ENCODE peak calls at places on chromosomes 16 and 17, in five cellular contexts. N is hepatocyte, T is GM12878, D is Panc1, J is mammary epithelial cell. M is an unnamed sample.

GRCh38 chr17:38464251-38464722 is 36.0 kb downstream of the ARHGAP23 start:
- DNase-seq in N (no peak), T (no peak), D (no peak), J (no peak), M (no peak)

GRCh38 chr17:43126911-43127290 is 1.7 kb upstream of the BRCA1 start:
- DNase-seq in N (no peak), T (no peak), D (no peak), J (no peak), M (no peak)

GRCh38 chr17:71472809-71473789 is 647.7 kb upstream of the SOX9 start:
- DNase-seq in N (peak; percentile 81), T (no peak), D (peak; percentile 32), J (peak; percentile 63), M (peak; percentile 57)

GRCh38 chr17:50946223-50946890 is 80.2 kb upstream of the TOB1 start:
- DNase-seq in N (no peak), T (no peak), D (no peak), J (no peak), M (no peak)

GRCh38 chr17:996554-997344 is at the start of gene TIMM22:
- DNase-seq in N (peak; percentile 99), T (peak; percentile 85), D (peak; percentile 92), J (peak; percentile 98), M (peak; percentile 98)

GRCh38 chr17:76644995-76645394 is 1.4 kb upstream of the ST6GALNAC1 start:
- DNase-seq in N (no peak), T (no peak), D (no peak), J (no peak), M (no peak)

GRCh38 chr17:77375108-77375507 is 234.3 kb downstream of the SEC14L1 start:
- DNase-seq in N (no peak), T (no peak), D (no peak), J (no peak), M (no peak)

GRCh38 chr16:20175358-20175757 is 101.7 kb upstream of the GPR139 start:
- DNase-seq in N (no peak), T (peak; percentile 27), D (no peak), J (no peak), M (no peak)

GRCh38 chr16:83946154-83946780 is 6.8 kb upstream of the OSGIN1 start:
- DNase-seq in N (no peak), T (no peak), D (no peak), J (no peak), M (no peak)

GRCh38 chr16:50173318-50173717 is 20.2 kb downstream of the TENT4B start:
- DNase-seq in N (no peak), T (no peak), D (no peak), J (no peak), M (no peak)

GRCh38 chr17:2386400-2387085 is 14.3 kb downstream of the MNT start:
- DNase-seq in N (no peak), T (no peak), D (no peak), J (no peak), M (no peak)

GRCh38 chr17:37447641-37448040 is 41.0 kb downstream of the TADA2A start:
- DNase-seq in N (no peak), T (no peak), D (no peak), J (peak; percentile 49), M (peak; percentile 19)

GRCh38 chr17:45314761-45315549 is 1.9 kb downstream of the MAP3K14 start:
- DNase-seq in N (no peak), T (no peak), D (no peak), J (no peak), M (no peak)

GRCh38 chr17:7614422-7615264 is at the start of gene FXR2:
- DNase-seq in N (peak; percentile 100), T (peak; percentile 99), D (peak; percentile 99), J (peak; percentile 100), M (peak; percentile 100)

GRCh38 chr16:81544691-81545365 is 100.2 kb downstream of the CMIP start:
- DNase-seq in N (no peak), T (no peak), D (no peak), J (no peak), M (peak; percentile 64)

GRCh38 chr17:20010099-20010863 is 1.1 kb downstream of the SPECC1 start:
- DNase-seq in N (peak; percentile 78), T (no peak), D (peak; percentile 76), J (peak; percentile 42), M (peak; percentile 70)

GRCh38 chr17:50909765-50910661 is 43.9 kb upstream of the TOB1 start:
- DNase-seq in N (no peak), T (no peak), D (no peak), J (no peak), M (no peak)

GRCh38 chr17:81711814-81712467 is at the start of gene SLC25A10:
- DNase-seq in N (peak; percentile 93), T (no peak), D (no peak), J (peak; percentile 82), M (peak; percentile 51)

GRCh38 chr17:33712120-33712519 is 419.0 kb upstream of the ASIC2 start:
- DNase-seq in N (no peak), T (no peak), D (no peak), J (no peak), M (no peak)

GRCh38 chr16:4966736-4967453 is 8.8 kb downstream of the SEC14L5 start:
- DNase-seq in N (no peak), T (no peak), D (no peak), J (no peak), M (no peak)

GRCh38 chr16:85524630-85525463 is 88.3 kb upstream of the GSE1 start:
- DNase-seq in N (peak; percentile 51), T (no peak), D (no peak), J (peak; percentile 53), M (peak; percentile 17)

GRCh38 chr16:3819741-3820724 is 60.5 kb downstream of the CREBBP start:
- DNase-seq in N (peak; percentile 71), T (no peak), D (peak; percentile 24), J (peak; percentile 86), M (peak; percentile 99)

DNA sequence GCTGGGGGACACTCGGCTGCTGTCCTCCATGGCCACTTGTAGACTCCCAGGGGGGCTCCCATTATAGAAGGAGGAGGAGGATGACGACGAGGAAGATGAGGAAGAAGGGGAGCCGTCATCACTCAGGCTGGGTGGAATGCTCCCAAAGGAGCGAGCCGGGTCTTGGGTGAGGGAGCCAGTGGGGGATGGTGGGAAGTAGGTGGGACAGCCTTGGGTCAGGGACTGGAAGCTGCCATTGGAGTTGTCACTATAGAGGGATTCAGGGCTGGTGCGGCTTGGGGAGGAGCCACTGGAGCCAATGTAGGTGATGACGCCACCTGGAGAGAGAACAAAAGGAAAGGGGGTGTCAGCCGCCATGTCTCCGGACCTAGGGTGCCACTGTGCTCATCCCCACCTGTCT is 3.3 kb downstream of the NR1D1 start:
- DNase-seq in N (no peak), T (no peak), D (no peak), J (no peak), M (no peak)
- H3K4me3 ChIP-seq in N (no peak overlapping the region), T (peak overlapping the region; percentile 61), D (no peak overlapping the region), J (no peak overlapping the region), M (peak overlapping the region; percentile 69)

GRCh38 chr16:89700649-89701424 is 668 bp downstream of the SPATA2L start:
- DNase-seq in N (peak; percentile 93), T (no peak), D (no peak), J (peak; percentile 69), M (no peak)
- TF ChIP-seq CTCF in N (peak; percentile 31), T (peak; percentile 44), D (no peak), J (peak; percentile 44), M (no peak)

GRCh38 chr17:28368306-28368831 is 1.7 kb downstream of the VTN start:
- DNase-seq in N (peak; percentile 49), T (no peak), D (no peak), J (no peak), M (no peak)
- H3K4me3 ChIP-seq in N (no peak overlapping the region), T (no peak overlapping the region), D (no peak overlapping the region), J (no peak overlapping the region), M (no peak overlapping the region)

DNA sequence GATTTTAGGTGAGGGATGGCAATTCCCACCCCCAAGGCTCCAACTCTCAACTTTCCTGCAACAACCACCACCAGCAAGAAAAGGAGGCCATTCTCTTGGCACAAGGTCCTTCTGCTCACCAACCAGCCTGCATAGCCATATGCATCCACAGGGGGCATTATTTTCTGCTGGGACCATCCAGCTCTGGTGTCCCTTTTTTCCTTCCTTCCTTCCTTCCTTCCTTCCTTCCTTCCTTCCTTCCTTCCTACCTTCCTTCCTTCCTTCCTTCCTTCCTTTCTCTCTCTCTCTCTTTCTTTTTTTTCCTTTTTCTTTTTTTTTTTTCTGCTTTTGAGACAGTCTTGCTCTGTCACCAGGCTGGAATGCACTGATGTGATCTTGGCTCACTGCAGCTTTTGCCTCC is 21.1 kb upstream of the COX10 start:
- DNase-seq in N (no peak), T (no peak), D (no peak), J (no peak), M (no peak)
- TF ChIP-seq CTCF in N (peak; percentile 19), T (peak; percentile 22), D (peak; percentile 61), J (peak; percentile 39), M (peak; percentile 35)

GRCh38 chr16:13680021-13680672 is 239.8 kb upstream of the ERCC4 start:
- DNase-seq in N (no peak), T (no peak), D (no peak), J (no peak), M (no peak)
- H3K4me3 ChIP-seq in N (no peak overlapping the region), T (no peak overlapping the region), D (no peak overlapping the region), J (no peak overlapping the region), M (no peak overlapping the region)

DNA sequence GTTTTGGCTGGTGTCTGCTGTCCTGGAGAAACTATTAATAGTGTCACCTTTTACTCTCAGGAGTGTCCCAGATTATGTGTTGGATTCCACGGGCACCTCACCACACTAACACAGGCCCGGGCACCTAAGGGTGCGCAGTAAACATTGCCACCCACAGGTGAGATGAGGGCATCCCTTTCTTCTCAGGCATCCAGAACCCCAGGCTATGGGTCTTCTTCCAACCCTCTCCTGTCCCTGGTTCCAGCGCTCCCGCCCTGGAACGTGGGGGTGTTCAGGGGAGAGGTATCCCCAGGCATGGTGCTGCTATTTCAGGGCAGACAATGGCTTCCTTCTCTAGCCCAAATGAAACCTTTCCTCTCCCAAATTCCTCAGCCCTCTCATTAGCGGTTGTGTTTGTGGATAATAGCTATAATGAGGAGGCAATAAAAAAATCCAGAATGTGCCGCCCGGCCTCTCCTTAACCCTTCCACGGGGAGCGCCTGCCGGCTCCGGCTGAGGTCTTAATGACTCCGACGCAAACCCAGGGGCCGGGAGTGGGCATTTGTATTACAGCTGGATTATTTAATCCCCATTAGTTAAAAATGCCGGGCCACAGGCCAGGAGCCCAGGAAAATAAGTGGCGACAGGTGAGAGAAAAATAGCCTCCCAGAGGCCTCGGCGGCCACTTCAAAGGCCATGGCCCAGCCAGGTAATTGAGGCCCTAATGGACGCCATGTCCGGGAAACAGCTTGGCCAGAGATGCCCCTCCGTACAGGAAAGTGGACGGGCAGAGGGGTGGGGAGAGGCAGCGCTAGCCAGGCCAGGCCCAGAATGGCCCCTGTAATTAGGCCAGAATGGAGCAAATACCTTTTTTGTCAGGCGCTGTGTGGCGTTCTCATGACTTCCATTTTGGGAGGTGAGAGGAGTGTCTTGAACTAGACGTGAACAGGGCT is 102.8 kb downstream of the IRX5 start:
- DNase-seq in N (no peak), T (no peak), D (no peak), J (no peak), M (no peak)
- TF ChIP-seq CTCF in N (no peak), T (no peak), D (no peak), J (peak; percentile 22), M (no peak)

GRCh38 chr16:89602952-89603590 is 10.4 kb upstream of the DPEP1 start:
- DNase-seq in N (no peak), T (no peak), D (no peak), J (no peak), M (no peak)
- H3K4me3 ChIP-seq in N (no peak overlapping the region), T (no peak overlapping the region), D (no peak overlapping the region), J (no peak overlapping the region), M (no peak overlapping the region)